ENCODE peak calls at places on chromosomes 7 and 10, in six cellular contexts. One of them, this sample, is unnamed.

GRCh38 chr7:39589323-39590111 is 23.3 kb downstream of the YAE1 start:
- DNase-seq in HCT116: peak; percentile 79
- DNase-seq in SK-N-SH: no peak
- DNase-seq in HepG2: no peak
- DNase-seq in GM12878: peak; percentile 45
- DNase-seq in K562: peak; percentile 92
- DNase-seq in this sample: no peak

GRCh38 chr10:19209319-19209718 is 160.7 kb downstream of the MALRD1 start:
- DNase-seq in HCT116: no peak
- DNase-seq in SK-N-SH: peak; percentile 26
- DNase-seq in HepG2: no peak
- DNase-seq in GM12878: no peak
- DNase-seq in K562: no peak
- DNase-seq in this sample: no peak

GRCh38 chr10:126734015-126734414 is 63.5 kb upstream of the C10orf90 start:
- DNase-seq in HCT116: no peak
- DNase-seq in SK-N-SH: no peak
- DNase-seq in HepG2: no peak
- DNase-seq in GM12878: no peak
- DNase-seq in K562: no peak
- DNase-seq in this sample: no peak

GRCh38 chr10:52959810-52960209 is 187.2 kb upstream of the MBL2 start:
- DNase-seq in HCT116: no peak
- DNase-seq in SK-N-SH: no peak
- DNase-seq in HepG2: no peak
- DNase-seq in GM12878: no peak
- DNase-seq in K562: no peak
- DNase-seq in this sample: no peak

GRCh38 chr10:72229261-72230251 is 13.5 kb upstream of the ASCC1 start:
- DNase-seq in HCT116: no peak
- DNase-seq in SK-N-SH: no peak
- DNase-seq in HepG2: no peak
- DNase-seq in GM12878: no peak
- DNase-seq in K562: no peak
- DNase-seq in this sample: no peak

GRCh38 chr7:39606352-39606751 is 17.0 kb upstream of the RALA start:
- DNase-seq in HCT116: no peak
- DNase-seq in SK-N-SH: no peak
- DNase-seq in HepG2: no peak
- DNase-seq in GM12878: no peak
- DNase-seq in K562: no peak
- DNase-seq in this sample: no peak

GRCh38 chr7:94231333-94231732 is 163.4 kb upstream of the COL1A2 start:
- DNase-seq in HCT116: no peak
- DNase-seq in SK-N-SH: no peak
- DNase-seq in HepG2: no peak
- DNase-seq in GM12878: no peak
- DNase-seq in K562: no peak
- DNase-seq in this sample: no peak

GRCh38 chr7:87735360-87735759 is 107.2 kb downstream of the RUNDC3B start:
- DNase-seq in HCT116: no peak
- DNase-seq in SK-N-SH: no peak
- DNase-seq in HepG2: no peak
- DNase-seq in GM12878: no peak
- DNase-seq in K562: no peak
- DNase-seq in this sample: no peak

GRCh38 chr10:71348850-71349249 is 29.8 kb downstream of the SLC29A3 start:
- DNase-seq in HCT116: no peak
- DNase-seq in SK-N-SH: no peak
- DNase-seq in HepG2: no peak
- DNase-seq in GM12878: no peak
- DNase-seq in K562: no peak
- DNase-seq in this sample: no peak

DNA sequence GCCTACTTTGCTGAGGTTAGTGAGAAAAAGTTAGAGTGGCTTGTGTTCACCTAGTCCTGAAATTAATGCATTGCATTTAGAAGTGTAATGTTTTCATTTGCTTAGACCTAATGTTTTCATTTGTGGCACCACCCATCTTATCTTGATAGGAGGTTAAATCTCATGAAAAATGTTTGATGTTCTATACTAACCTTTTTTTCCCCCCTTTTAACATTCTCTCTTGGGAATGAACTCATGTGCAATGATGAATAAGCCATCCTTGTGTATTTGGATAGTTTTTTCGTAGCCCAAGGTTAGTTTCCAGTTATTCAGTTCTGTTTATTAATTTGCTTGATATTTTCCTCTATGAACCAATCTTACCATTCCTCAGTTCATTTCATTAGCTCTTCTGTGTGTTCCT is 2.8 kb downstream of the FHIP2A start:
- DNase-seq in HCT116: no peak
- DNase-seq in SK-N-SH: no peak
- DNase-seq in HepG2: no peak
- DNase-seq in GM12878: no peak
- DNase-seq in K562: no peak
- DNase-seq in this sample: no peak
- TF ChIP-seq YY1 in HCT116: no peak
- TF ChIP-seq YY1 in SK-N-SH: no peak
- TF ChIP-seq YY1 in HepG2: no peak
- TF ChIP-seq YY1 in GM12878: no peak
- TF ChIP-seq YY1 in K562: no peak
- TF ChIP-seq YY1 in this sample: no peak

GRCh38 chr10:114839901-114840300 is 18.3 kb downstream of the FHIP2A start:
- DNase-seq in HCT116: no peak
- DNase-seq in SK-N-SH: no peak
- DNase-seq in HepG2: no peak
- DNase-seq in GM12878: no peak
- DNase-seq in K562: no peak
- DNase-seq in this sample: no peak
- TF ChIP-seq CTCF in HCT116: no peak
- TF ChIP-seq CTCF in SK-N-SH: no peak
- TF ChIP-seq CTCF in HepG2: no peak
- TF ChIP-seq CTCF in GM12878: no peak
- TF ChIP-seq CTCF in K562: no peak
- TF ChIP-seq CTCF in this sample: no peak

GRCh38 chr10:87842220-87842641 is 21.1 kb downstream of the KLLN start:
- DNase-seq in HCT116: peak; percentile 81
- DNase-seq in SK-N-SH: no peak
- DNase-seq in HepG2: peak; percentile 77
- DNase-seq in GM12878: no peak
- DNase-seq in K562: no peak
- DNase-seq in this sample: no peak
- TF ChIP-seq YY1 in HCT116: no peak
- TF ChIP-seq YY1 in SK-N-SH: no peak
- TF ChIP-seq YY1 in HepG2: no peak
- TF ChIP-seq YY1 in GM12878: no peak
- TF ChIP-seq YY1 in K562: no peak
- TF ChIP-seq YY1 in this sample: no peak

GRCh38 chr10:15166325-15166724 is 2.2 kb downstream of the NMT2 start:
- DNase-seq in HCT116: no peak
- DNase-seq in SK-N-SH: no peak
- DNase-seq in HepG2: no peak
- DNase-seq in GM12878: no peak
- DNase-seq in K562: no peak
- DNase-seq in this sample: no peak

GRCh38 chr10:15168781-15169554 is 475 bp upstream of the NMT2 start:
- DNase-seq in HCT116: peak; percentile 92
- DNase-seq in SK-N-SH: peak; percentile 98
- DNase-seq in HepG2: peak; percentile 72
- DNase-seq in GM12878: peak; percentile 48
- DNase-seq in K562: peak; percentile 92
- DNase-seq in this sample: peak; percentile 90

GRCh38 chr10:15169555-15170407 is 1.3 kb upstream of the NMT2 start:
- DNase-seq in HCT116: no peak
- DNase-seq in SK-N-SH: no peak
- DNase-seq in HepG2: peak; percentile 29
- DNase-seq in GM12878: no peak
- DNase-seq in K562: peak; percentile 53
- DNase-seq in this sample: no peak

GRCh38 chr10:15167411-15168295 is 840 bp downstream of the NMT2 start:
- DNase-seq in HCT116: peak; percentile 12
- DNase-seq in SK-N-SH: peak; percentile 78
- DNase-seq in HepG2: peak; percentile 47
- DNase-seq in GM12878: no peak
- DNase-seq in K562: peak; percentile 59
- DNase-seq in this sample: no peak

DNA sequence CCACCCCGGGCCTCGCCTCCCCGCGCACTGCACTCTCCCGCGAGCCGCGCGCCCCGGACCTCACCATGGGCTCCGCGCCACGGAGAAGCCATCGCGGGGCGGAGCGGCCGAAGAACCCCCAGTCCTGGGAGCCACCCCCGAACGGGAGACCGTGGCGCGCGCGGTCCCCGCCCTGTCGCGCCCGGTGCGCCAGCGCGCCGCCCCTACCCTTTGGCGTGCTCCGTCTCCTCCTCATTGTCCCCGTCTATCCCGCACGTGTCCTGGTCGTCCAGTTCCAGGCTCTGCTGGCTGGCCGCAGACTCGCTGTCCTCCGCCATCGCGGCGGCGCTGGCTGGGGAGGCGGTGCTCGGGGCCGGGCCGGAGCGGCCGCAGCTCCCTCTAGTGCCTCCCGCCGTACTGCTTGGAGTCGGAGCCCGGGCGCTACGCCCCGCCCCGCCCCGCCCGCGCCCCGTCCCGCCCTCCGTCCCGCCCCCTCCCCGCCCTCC is at the start of gene NMT2:
- DNase-seq in HCT116: peak; percentile 68
- DNase-seq in SK-N-SH: no peak
- DNase-seq in HepG2: peak; percentile 63
- DNase-seq in GM12878: no peak
- DNase-seq in K562: peak; percentile 86
- DNase-seq in this sample: peak; percentile 47
- TF ChIP-seq CTCF in HCT116: peak; percentile 44
- TF ChIP-seq CTCF in SK-N-SH: peak; percentile 28
- TF ChIP-seq CTCF in HepG2: peak; percentile 75
- TF ChIP-seq CTCF in GM12878: peak; percentile 37
- TF ChIP-seq CTCF in K562: peak; percentile 74
- TF ChIP-seq CTCF in this sample: peak; percentile 32

DNA sequence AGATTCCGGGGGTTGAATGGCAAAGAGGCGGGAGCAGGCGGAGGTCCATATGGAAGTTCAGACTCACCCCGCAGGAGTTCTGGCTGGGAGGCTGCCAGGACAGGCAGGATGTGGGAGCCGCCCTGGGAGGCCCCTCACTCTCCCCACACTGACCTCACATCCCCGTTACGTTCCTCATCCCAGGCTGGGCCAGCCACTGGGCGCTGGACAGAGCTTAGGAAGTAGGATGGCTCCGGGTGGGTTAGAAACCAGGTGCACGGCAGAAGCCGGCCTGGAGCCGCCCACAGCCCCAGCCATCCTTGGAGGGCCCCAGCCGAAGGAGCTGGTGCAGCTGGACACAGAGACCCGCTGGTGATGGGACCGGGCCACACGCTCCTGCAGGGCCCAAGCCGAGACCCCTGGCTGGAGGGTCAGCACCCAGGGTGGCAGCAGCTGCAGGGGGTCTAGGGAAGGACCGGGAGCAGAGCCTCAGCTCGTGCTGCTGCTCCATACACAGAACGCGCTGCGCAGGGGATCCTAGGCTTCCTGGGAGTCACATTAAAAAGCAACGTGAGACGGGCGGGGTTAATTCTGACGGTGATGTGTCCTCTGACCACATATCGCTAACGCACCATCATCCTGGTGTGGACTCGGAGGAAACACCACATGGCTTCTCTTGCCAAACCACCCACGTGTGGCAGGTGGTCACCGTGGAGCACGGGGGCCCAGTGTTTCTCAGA is 98.6 kb upstream of the DIP2C start:
- DNase-seq in HCT116: no peak
- DNase-seq in SK-N-SH: peak; percentile 21
- DNase-seq in HepG2: no peak
- DNase-seq in GM12878: no peak
- DNase-seq in K562: no peak
- DNase-seq in this sample: peak; percentile 43
- TF ChIP-seq YY1 in HCT116: no peak
- TF ChIP-seq YY1 in SK-N-SH: no peak
- TF ChIP-seq YY1 in HepG2: no peak
- TF ChIP-seq YY1 in GM12878: no peak
- TF ChIP-seq YY1 in K562: no peak
- TF ChIP-seq YY1 in this sample: no peak

DNA sequence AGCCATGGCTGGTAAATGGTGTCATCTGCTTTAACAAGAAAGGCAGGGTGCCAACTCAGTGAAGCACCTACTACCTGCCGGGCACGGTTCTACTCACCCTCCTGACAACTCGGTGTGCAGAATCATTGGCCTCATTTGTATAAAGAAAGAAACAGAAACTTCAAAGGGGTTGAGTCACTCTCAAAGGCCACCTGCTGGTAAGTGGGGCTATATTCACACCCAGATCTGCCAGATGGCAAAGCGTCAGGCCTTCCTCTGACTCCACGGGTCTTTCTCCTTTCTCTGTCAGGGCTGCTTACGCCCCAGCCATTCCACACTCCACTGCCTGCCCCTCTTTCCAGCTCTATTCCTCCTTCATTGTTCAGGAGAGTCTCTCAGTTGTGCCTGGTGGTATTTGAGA is 309.2 kb downstream of the GFRA1 start:
- DNase-seq in HCT116: no peak
- DNase-seq in SK-N-SH: no peak
- DNase-seq in HepG2: no peak
- DNase-seq in GM12878: no peak
- DNase-seq in K562: no peak
- DNase-seq in this sample: no peak
- TF ChIP-seq CTCF in HCT116: peak; percentile 18
- TF ChIP-seq CTCF in SK-N-SH: no peak
- TF ChIP-seq CTCF in HepG2: no peak
- TF ChIP-seq CTCF in GM12878: no peak
- TF ChIP-seq CTCF in K562: no peak
- TF ChIP-seq CTCF in this sample: no peak

GRCh38 chr10:95756061-95756751 is at the start of gene ENTPD1:
- DNase-seq in HCT116: no peak
- DNase-seq in SK-N-SH: no peak
- DNase-seq in HepG2: no peak
- DNase-seq in GM12878: peak; percentile 48
- DNase-seq in K562: no peak
- DNase-seq in this sample: no peak
- TF ChIP-seq YY1 in HCT116: no peak
- TF ChIP-seq YY1 in SK-N-SH: no peak
- TF ChIP-seq YY1 in HepG2: no peak
- TF ChIP-seq YY1 in GM12878: no peak
- TF ChIP-seq YY1 in K562: no peak
- TF ChIP-seq YY1 in this sample: no peak

DNA sequence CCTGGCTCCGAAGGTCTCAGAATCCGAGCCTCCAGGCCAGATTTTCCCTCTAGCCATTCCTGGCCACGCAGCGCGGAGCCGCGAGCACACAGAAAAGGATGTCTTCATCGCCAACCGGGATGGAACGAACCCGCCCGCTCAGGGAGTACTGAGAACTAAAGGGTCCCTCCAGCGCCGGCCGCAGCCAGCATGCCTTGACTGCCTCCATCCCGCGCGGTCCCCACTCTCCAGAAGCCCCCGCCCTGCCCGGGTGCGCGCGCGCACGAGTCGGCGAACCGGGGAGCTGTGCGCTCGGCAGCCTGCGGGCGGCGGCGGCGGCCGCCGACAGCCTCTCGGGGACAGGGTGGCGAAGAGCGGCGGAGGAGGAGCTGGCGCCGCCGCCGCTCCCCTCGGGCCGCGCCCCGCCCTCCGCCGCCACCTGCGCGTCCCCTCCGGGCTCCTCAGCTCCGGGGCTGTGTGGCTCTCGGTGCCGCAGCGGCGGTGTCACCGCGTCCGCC is 640 bp upstream of the GALNT17 start:
- DNase-seq in HCT116: no peak
- DNase-seq in SK-N-SH: peak; percentile 69
- DNase-seq in HepG2: no peak
- DNase-seq in GM12878: no peak
- DNase-seq in K562: no peak
- DNase-seq in this sample: peak; percentile 87
- TF ChIP-seq CTCF in HCT116: no peak
- TF ChIP-seq CTCF in SK-N-SH: no peak
- TF ChIP-seq CTCF in HepG2: no peak
- TF ChIP-seq CTCF in GM12878: no peak
- TF ChIP-seq CTCF in K562: no peak
- TF ChIP-seq CTCF in this sample: no peak